ENCODE peak calls at places on chromosomes 4 and X, in six cellular contexts. Y, G, N, Q, P and T are unnamed samples.
A peak's percentile ranks its signal among the peaks of the same experiment; 100 is the strongest.

GRCh38 chr4:172127168-172127567 is 314.0 kb downstream of the GALNTL6 start:
- DNase-seq in P (no peak), N (peak; percentile 15), Q (no peak), Y (no peak), G (no peak), T (no peak)

GRCh38 chr4:145189981-145190380 is 9.6 kb upstream of the OTUD4 start:
- DNase-seq in N (no peak), Y (no peak), G (no peak), Q (no peak), P (no peak), T (no peak)

GRCh38 chr4:30722092-30722915 is 2.1 kb downstream of the PCDH7 start:
- DNase-seq in G (no peak), Q (no peak), P (no peak), Y (no peak), N (no peak), T (no peak)

GRCh38 chr4:159071969-159072765 is 30.7 kb upstream of the RAPGEF2 start:
- DNase-seq in Y (no peak), N (no peak), P (peak; percentile 30), Q (no peak), G (no peak), T (no peak)

GRCh38 chr4:105651879-105652640 is 56.4 kb downstream of the INTS12 start:
- DNase-seq in G (no peak), Q (no peak), Y (no peak), N (no peak), P (no peak), T (no peak)

GRCh38 chr4:41670530-41670929 is 78.0 kb downstream of the PHOX2B start:
- DNase-seq in Q (no peak), N (no peak), Y (peak; percentile 41), P (no peak), G (no peak), T (no peak)

GRCh38 chr4:68864438-68865177 is 48.8 kb downstream of the UGT2B10 start:
- DNase-seq in Y (no peak), N (no peak), P (no peak), Q (peak; percentile 2), G (no peak), T (no peak)

GRCh38 chr4:17780461-17781071 is 855 bp downstream of the FAM184B start:
- DNase-seq in G (no peak), Q (no peak), N (no peak), Y (no peak), P (peak; percentile 15), T (no peak)

GRCh38 chrX:76026292-76026691 is 146.6 kb upstream of the PBDC1 start:
- DNase-seq in G (no peak), P (no peak), Y (no peak), N (no peak), Q (no peak), T (no peak)

GRCh38 chrX:14015294-14015693 is 14.4 kb downstream of the GEMIN8 start:
- DNase-seq in P (no peak), N (no peak), Q (no peak), G (no peak), Y (no peak), T (no peak)

GRCh38 chrX:149074429-149074828 is 430.7 kb downstream of the IDS start:
- DNase-seq in Y (peak; percentile 34), P (peak; percentile 55), G (no peak), Q (peak; percentile 74), N (peak; percentile 13), T (no peak)

GRCh38 chr4:41044165-41044564 is 170.2 kb downstream of the APBB2 start:
- DNase-seq in Q (no peak), G (no peak), Y (no peak), P (no peak), N (no peak), T (no peak)

GRCh38 chr4:105808459-105809041 is 86.7 kb upstream of the NPNT start:
- DNase-seq in P (peak; percentile 67), N (no peak), Q (no peak), Y (no peak), G (no peak), T (no peak)

GRCh38 chr4:23022032-23022431 is 329.3 kb downstream of the GBA3 start:
- DNase-seq in P (peak; percentile 71), G (no peak), Q (no peak), N (no peak), Y (no peak), T (no peak)

GRCh38 chr4:111556141-111556781 is 589.0 kb upstream of the FAM241A start:
- DNase-seq in Q (no peak), N (no peak), P (peak; percentile 16), G (no peak), Y (no peak), T (no peak)

GRCh38 chrX:79161655-79162054 is 17.2 kb downstream of the GPR174 start:
- DNase-seq in P (no peak), N (no peak), G (no peak), Y (no peak), Q (peak; percentile 2), T (no peak)

GRCh38 chr4:125624951-125625350 is 310.2 kb downstream of the FAT4 start:
- DNase-seq in Y (no peak), G (no peak), N (no peak), P (no peak), Q (no peak), T (no peak)

GRCh38 chrX:119685225-119686066 is 7.5 kb downstream of the SEPTIN6 start:
- DNase-seq in G (no peak), P (no peak), Q (peak; percentile 88), N (no peak), Y (peak; percentile 51), T (peak; percentile 83)

GRCh38 chr4:62548108-62548524 is 1348.0 kb downstream of the ADGRL3 start:
- DNase-seq in G (no peak), Y (peak; percentile 49), Q (peak; percentile 9), P (no peak), N (peak; percentile 65), T (no peak)

GRCh38 chrX:9529223-9529622 is 64.4 kb downstream of the TBL1X start:
- DNase-seq in P (no peak), Y (no peak), Q (no peak), N (no peak), G (no peak), T (no peak)

GRCh38 chr4:47744253-47744652 is 93.6 kb downstream of the CORIN start:
- DNase-seq in Y (no peak), G (no peak), Q (no peak), N (no peak), P (no peak), T (no peak)

GRCh38 chr4:56245547-56246229 is 141.6 kb downstream of the AASDH start:
- DNase-seq in N (no peak), Y (no peak), P (peak; percentile 5), Q (no peak), G (no peak), T (no peak)

GRCh38 chr4:41814565-41814964 is 66.0 kb upstream of the PHOX2B start:
- DNase-seq in N (peak; percentile 49), Q (no peak), P (peak; percentile 1), Y (peak; percentile 5), G (no peak), T (no peak)

GRCh38 chrX:30643313-30643821 is 9.9 kb upstream of the GK start:
- DNase-seq in G (no peak), N (no peak), P (no peak), Q (peak; percentile 81), Y (no peak), T (no peak)

GRCh38 chrX:49986058-49986457 is 63.7 kb downstream of the CLCN5 start:
- DNase-seq in P (no peak), Y (no peak), Q (no peak), G (no peak), N (no peak), T (no peak)

GRCh38 chrX:109537324-109537665 is 651 bp downstream of the NXT2 start:
- DNase-seq in P (no peak), Y (no peak), N (no peak), G (no peak), Q (peak; percentile 69), T (no peak)

DNA sequence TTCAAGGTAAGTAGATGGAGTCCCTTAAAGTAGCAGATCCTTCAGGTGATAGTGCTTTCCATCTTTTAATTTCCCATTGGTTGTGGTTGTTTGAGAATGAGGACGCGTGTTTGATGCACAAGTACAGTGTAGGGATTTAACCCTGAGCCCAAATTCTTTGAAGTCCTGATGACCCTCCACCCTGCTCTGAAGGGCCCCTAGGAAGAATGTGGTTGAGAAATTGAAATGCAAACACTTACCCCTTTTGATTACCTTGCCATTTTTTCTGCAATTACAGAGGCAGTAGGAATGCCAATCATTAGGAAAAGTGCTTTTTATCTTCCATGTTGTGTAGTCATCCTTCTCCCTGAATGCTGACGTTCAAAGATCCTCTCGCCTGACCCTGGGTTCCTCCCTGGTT is 112.4 kb downstream of the ZNF518B start:
- DNase-seq in Q (no peak), P (no peak), Y (no peak), G (no peak), N (no peak), T (no peak)
- TF ChIP-seq CTCF in Q (no peak), P (no peak), Y (no peak), G (no peak), N (no peak), T (no peak)

DNA sequence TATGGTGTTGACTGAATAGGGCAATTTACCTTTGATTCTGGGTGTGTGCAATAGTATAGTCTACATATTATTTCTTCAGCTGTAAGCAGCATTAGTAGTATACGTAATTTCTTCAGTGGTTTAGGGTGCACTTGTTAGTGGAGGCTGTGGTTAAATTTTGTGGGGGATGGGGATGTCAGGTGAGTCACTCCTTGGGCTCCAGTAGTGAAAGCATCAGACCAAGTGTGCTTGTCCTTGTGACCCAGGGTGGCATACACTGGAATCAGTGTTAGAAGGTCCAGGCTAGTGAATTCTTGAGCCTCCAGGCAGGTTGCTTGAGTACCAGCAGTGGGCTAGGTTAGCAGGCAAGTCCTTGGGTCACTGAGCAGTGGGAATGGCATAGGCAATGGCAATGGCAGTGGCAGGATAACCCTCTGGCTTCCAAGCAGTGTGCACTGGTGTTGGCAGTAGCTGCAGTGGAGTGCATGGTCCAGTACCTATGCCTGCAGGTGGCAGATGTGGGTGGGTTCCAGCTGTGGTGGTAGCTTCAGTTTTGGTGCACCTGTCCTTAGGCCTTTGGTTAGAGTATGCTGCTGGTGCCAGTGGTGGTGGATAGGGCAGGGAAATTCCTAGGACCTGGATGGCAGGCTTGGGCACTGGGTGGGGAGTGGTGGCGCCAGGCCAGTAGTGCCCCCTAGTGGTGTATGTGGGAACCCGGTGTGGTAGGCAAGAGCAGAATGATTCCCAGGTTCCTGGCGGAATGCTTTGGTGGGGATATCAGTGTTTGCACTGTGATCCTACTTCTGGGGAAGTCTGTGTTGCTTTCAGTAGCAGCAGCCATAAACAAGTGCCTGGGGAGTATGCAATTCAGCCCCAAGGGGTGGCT is 531.0 kb downstream of the SMARCA1 start:
- DNase-seq in N (no peak), Q (peak; percentile 1), P (no peak), G (no peak), Y (no peak), T (no peak)
- TF ChIP-seq CTCF in N (no peak), Q (peak; percentile 25), P (no peak), G (no peak), Y (no peak), T (no peak)

GRCh38 chr4:151227731-151228130 is 49.2 kb upstream of the PRSS48 start:
- DNase-seq in Q (no peak), P (peak; percentile 86), Y (peak; percentile 69), G (no peak), N (peak; percentile 61), T (no peak)
- TF ChIP-seq CTCF in Q (no peak), P (no peak), Y (no peak), G (no peak), N (no peak), T (no peak)

DNA sequence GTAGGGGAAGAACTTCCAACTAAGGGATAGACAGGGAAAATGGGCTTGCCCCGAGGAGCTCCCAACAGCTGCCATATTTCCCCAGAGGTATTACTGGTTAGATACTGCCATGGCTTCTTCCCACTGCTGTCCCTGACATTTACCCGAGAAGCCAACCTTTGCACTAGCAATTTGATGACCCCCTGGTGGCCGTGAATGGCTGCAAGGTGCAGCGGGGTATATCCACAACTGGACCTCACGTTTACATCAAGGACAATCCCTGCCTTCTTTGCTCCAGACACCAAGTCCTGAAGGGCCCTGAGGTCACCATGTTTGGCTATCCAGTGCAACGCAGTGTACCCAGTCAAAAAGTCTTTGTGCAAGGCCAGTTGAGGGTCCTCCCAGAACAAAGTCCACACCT is 2.3 kb downstream of the SOWAHB start:
- DNase-seq in N (no peak), P (no peak), Q (no peak), Y (no peak), G (no peak), T (no peak)
- TF ChIP-seq CTCF in N (no peak), P (peak; percentile 1), Q (no peak), Y (no peak), G (no peak), T (no peak)